ENCODE peak calls at places on chromosomes 11 and 22, in four cellular contexts. Z, Q, S and Y are unnamed samples.

GRCh38 chr22:21712751-21713427 is 22.7 kb downstream of the YPEL1 start:
- DNase-seq in Z (peak), Q (peak), S (peak), Y (peak)

GRCh38 chr11:47499614-47500013 is 50.7 kb upstream of the RAPSN start:
- DNase-seq in S (no peak), Z (no peak), Q (no peak), Y (no peak)

GRCh38 chr22:29071261-29072045 is 1.4 kb upstream of the KREMEN1 start:
- DNase-seq in S (no peak), Z (peak), Q (peak), Y (peak)

GRCh38 chr11:130243816-130244215 is 70.9 kb downstream of the ZBTB44 start:
- DNase-seq in Q (no peak), Z (no peak), S (no peak), Y (no peak)

GRCh38 chr11:92852946-92853345 is 116.5 kb upstream of the MTNR1B start:
- DNase-seq in Q (no peak), S (no peak), Z (peak), Y (peak)

GRCh38 chr22:44360686-44361381 is 48.1 kb upstream of the SHISAL1 start:
- DNase-seq in Q (no peak), Z (no peak), S (no peak), Y (peak)

GRCh38 chr22:31230871-31231621 is 18.9 kb downstream of the LIMK2 start:
- DNase-seq in Q (peak), S (no peak), Z (peak), Y (peak)

GRCh38 chr11:100684101-100685065 is 2.7 kb upstream of the ARHGAP42 start:
- DNase-seq in Q (no peak), Z (peak), S (peak), Y (peak)

GRCh38 chr11:72001834-72002591 is 3.3 kb downstream of the IL18BP start:
- DNase-seq in Z (no peak), Q (no peak), S (no peak), Y (no peak)

GRCh38 chr22:22429374-22430108 is 79.0 kb downstream of the ZNF280B start:
- DNase-seq in S (no peak), Q (no peak), Z (no peak), Y (no peak)

GRCh38 chr22:32175751-32176644 is 16.9 kb upstream of the C22orf42 start:
- DNase-seq in Z (no peak), S (no peak), Q (no peak), Y (no peak)

GRCh38 chr11:15650105-15650938 is 535.6 kb downstream of the INSC start:
- DNase-seq in Z (peak), Q (peak), S (peak), Y (peak)

GRCh38 chr22:17738386-17739128 is 35.7 kb downstream of the BID start:
- DNase-seq in S (no peak), Q (no peak), Z (no peak), Y (no peak)

GRCh38 chr22:22410121-22410520 is 98.4 kb downstream of the ZNF280B start:
- DNase-seq in Q (no peak), Z (no peak), S (no peak), Y (no peak)

GRCh38 chr22:48436201-48436931 is 1391.3 kb downstream of the BRD1 start:
- DNase-seq in Z (no peak), Q (no peak), S (no peak), Y (no peak)

GRCh38 chr11:128757886-128758612 is 64.2 kb downstream of the FLI1 start:
- DNase-seq in Z (no peak), S (no peak), Q (peak), Y (no peak)

GRCh38 chr11:130738618-130739017 is 177.7 kb downstream of the SNX19 start:
- DNase-seq in Q (no peak), Z (peak), S (no peak), Y (no peak)

GRCh38 chr22:45475063-45475747 is 27.5 kb upstream of the FBLN1 start:
- DNase-seq in Z (no peak), Q (no peak), S (no peak), Y (no peak)

GRCh38 chr11:76623171-76623883 is 47.2 kb downstream of the LRRC32 start:
- DNase-seq in Q (no peak), S (no peak), Z (peak), Y (peak)

GRCh38 chr11:4211991-4212390 is 117.4 kb downstream of the RRM1 start:
- DNase-seq in Z (no peak), S (no peak), Q (no peak), Y (no peak)

GRCh38 chr22:33658775-33659174 is 261.5 kb downstream of the LARGE1 start:
- DNase-seq in S (no peak), Q (no peak), Z (no peak), Y (no peak)

GRCh38 chr11:1994121-1994520 is 3.5 kb downstream of the H19 start:
- DNase-seq in Z (no peak), Q (no peak), S (no peak), Y (no peak)

GRCh38 chr11:43503417-43503816 is 144.7 kb downstream of the TTC17 start:
- DNase-seq in Q (no peak), Z (no peak), S (no peak), Y (peak)

GRCh38 chr11:117197516-117198456 is 1.4 kb upstream of the TAGLN start:
- DNase-seq in Q (no peak), Z (no peak), S (no peak), Y (peak)

GRCh38 chr22:47129902-47130301 is 367.5 kb downstream of the TBC1D22A start:
- DNase-seq in Q (peak), S (peak), Z (peak), Y (peak)

GRCh38 chr22:37209140-37209845 is 3.0 kb downstream of the SSTR3 start:
- DNase-seq in Z (no peak), S (no peak), Q (no peak), Y (no peak)

GRCh38 chr22:49255154-49255553 is 572.5 kb downstream of the BRD1 start:
- DNase-seq in S (no peak), Z (no peak), Q (no peak), Y (no peak)

GRCh38 chr11:36196476-36197099 is 92.6 kb downstream of the COMMD9 start:
- DNase-seq in S (no peak), Z (no peak), Q (no peak), Y (no peak)

GRCh38 chr11:70505761-70506657 is 107.7 kb downstream of the CTTN start:
- DNase-seq in S (no peak), Q (no peak), Z (no peak), Y (no peak)

GRCh38 chr11:119592642-119593041 is 136.4 kb downstream of the NECTIN1 start:
- DNase-seq in Z (no peak), S (no peak), Q (no peak), Y (no peak)

GRCh38 chr11:74822187-74822586 is 73.5 kb downstream of the RNF169 start:
- DNase-seq in Q (no peak), S (no peak), Z (no peak), Y (no peak)

GRCh38 chr11:128451651-128452470 is 135.5 kb downstream of the ETS1 start:
- DNase-seq in S (no peak), Q (no peak), Z (peak), Y (no peak)

GRCh38 chr22:35335468-35335867 is 35.8 kb downstream of the TOM1 start:
- DNase-seq in Q (no peak), S (no peak), Z (no peak), Y (no peak)

GRCh38 chr11:65791719-65792213 is 4.9 kb downstream of the OVOL1 start:
- DNase-seq in Z (peak), S (no peak), Q (peak), Y (no peak)

GRCh38 chr11:8231979-8232378 is 31.7 kb downstream of the LMO1 start:
- DNase-seq in S (no peak), Z (no peak), Q (no peak), Y (no peak)

GRCh38 chr11:134792044-134792443 is 380.0 kb upstream of the B3GAT1 start:
- DNase-seq in Q (no peak), Z (peak), S (no peak), Y (peak)

GRCh38 chr11:20443596-20443995 is 56.1 kb downstream of the PRMT3 start:
- DNase-seq in Z (peak), S (peak), Q (no peak), Y (peak)

GRCh38 chr11:3225826-3226750 is 6.1 kb downstream of the MRGPRE start:
- DNase-seq in Z (peak), Q (no peak), S (no peak), Y (no peak)